ENCODE peak calls at places on chromosomes 5 and 9, in five cellular contexts. X is H1, D is SK-N-SH, M is GM12878, R is HepG2. H is an unnamed sample.

GRCh38 chr9:105046907-105047651 is 119.1 kb upstream of the ABCA1 start:
- DNase-seq in R (no peak), X (no peak), M (no peak), D (peak; percentile 60), H (no peak)

GRCh38 chr5:124951676-124952075 is 205.2 kb upstream of the ZNF608 start:
- DNase-seq in M (peak; percentile 53), X (no peak), D (no peak), R (no peak), H (no peak)

GRCh38 chr9:132485454-132485853 is 75.4 kb downstream of the CFAP77 start:
- DNase-seq in M (no peak), R (no peak), D (no peak), X (no peak), H (no peak)

GRCh38 chr9:83242066-83242465 is 179.1 kb upstream of the RASEF start:
- DNase-seq in M (no peak), D (no peak), R (no peak), X (no peak), H (no peak)

GRCh38 chr9:20269620-20270019 is 352.7 kb downstream of the MLLT3 start:
- DNase-seq in X (no peak), R (no peak), M (no peak), D (no peak), H (no peak)

GRCh38 chr9:4792054-4792571 is 631 bp upstream of the RCL1 start:
- DNase-seq in D (no peak), X (no peak), M (no peak), R (no peak), H (no peak)

GRCh38 chr9:5617749-5618148 is 11.2 kb upstream of the RIC1 start:
- DNase-seq in M (peak; percentile 92), R (no peak), X (no peak), D (no peak), H (no peak)

GRCh38 chr9:105157178-105157583 is 87.3 kb upstream of the SLC44A1 start:
- DNase-seq in D (peak; percentile 76), X (no peak), M (no peak), R (peak; percentile 24), H (no peak)

GRCh38 chr9:4859035-4859434 is 66.3 kb downstream of the RCL1 start:
- DNase-seq in R (no peak), X (no peak), M (no peak), D (no peak), H (no peak)

GRCh38 chr5:109102291-109102690 is 307.5 kb downstream of the PJA2 start:
- DNase-seq in R (no peak), M (no peak), D (no peak), X (no peak), H (no peak)

DNA sequence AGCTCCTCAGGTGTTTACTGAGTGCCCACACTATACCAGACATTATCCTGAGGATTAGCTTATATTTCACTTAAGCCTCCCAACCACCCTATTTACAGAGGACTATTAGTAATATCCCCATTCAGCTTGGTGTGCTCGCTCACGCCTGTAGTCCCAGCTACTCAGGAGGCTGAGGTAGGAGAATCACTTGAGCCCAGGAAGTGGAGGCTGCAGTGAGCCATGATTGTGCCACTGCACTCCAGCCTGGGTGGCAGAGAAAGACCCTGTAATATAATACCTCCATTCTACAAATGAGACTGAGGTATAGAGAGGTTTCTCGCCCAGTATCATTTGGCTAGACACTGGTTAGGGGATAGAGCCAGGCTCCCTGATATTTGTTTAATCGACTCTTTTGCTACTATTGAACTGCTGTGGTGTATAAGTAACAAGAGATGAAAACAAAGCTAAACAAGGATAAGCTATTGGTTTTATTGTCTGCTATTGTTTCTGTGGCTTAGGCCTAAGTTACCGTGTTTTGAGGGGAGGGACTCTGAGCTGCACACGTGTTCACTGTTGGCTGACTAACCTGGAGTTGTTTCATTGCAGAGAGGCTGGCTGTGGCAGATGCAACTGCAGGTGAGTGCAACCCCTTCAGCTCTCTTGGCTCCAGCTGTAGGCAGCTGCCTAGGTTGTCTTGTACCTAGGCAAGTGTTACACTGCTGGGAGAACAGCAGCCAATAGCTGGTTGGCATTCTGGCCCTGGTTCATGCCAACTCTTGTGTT is 17.8 kb upstream of the MATR3 start:
- DNase-seq in R (peak; percentile 30), M (no peak), X (no peak), D (no peak), H (no peak)
- TF ChIP-seq GABPA in R (no peak), M (no peak), X (no peak), D (no peak), H (no peak)

GRCh38 chr9:91948423-91949292 is 1.4 kb downstream of the ROR2 start:
- DNase-seq in R (no peak), X (peak; percentile 81), M (no peak), D (peak; percentile 79), H (peak; percentile 54)

GRCh38 chr9:91949293-91949945 is 609 bp downstream of the ROR2 start:
- DNase-seq in X (peak; percentile 71), M (no peak), D (peak; percentile 74), R (no peak), H (no peak)

GRCh38 chr9:91951944-91952520 is 2.0 kb upstream of the ROR2 start:
- DNase-seq in D (no peak), X (peak; percentile 23), R (no peak), M (no peak), H (peak; percentile 29)

GRCh38 chr9:91948061-91948422 is 2.0 kb downstream of the ROR2 start:
- DNase-seq in X (no peak), D (peak; percentile 44), M (no peak), R (no peak), H (no peak)

DNA sequence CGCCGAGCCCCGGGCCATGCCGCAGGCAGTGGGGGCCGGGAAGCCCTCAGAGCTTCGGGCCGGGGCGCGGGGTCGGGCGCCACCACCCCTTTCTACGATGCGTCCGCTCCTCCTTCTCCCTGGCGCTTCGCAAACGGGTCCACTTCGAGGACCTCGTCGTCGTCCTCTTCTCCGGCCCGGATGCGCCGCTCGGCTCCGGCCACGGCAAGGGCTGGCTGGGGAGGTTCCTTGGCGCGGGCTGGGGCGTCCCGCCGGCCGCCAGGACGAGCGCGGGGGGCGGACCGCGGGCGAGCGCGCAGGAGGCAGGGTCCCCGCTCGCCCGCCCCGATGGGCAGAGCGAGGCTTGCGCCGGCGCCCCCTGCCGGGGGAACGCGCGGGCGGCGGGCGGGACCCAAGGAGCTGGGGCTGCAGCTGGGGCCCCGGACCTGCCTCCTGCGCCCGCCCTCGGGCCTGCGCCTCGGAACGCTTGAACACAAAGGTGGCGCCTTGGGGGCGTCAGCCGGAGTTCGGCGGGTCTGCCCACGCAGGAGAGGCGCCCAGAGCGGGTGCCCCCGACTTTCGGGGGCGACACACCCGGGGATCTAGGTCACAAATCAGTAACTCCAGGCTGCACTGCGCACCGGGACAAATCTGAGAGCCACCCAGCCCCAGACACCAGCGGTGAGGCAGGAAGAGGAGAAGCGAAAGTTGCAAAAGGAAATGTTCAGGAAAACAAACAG is at the start of gene ROR2:
- DNase-seq in M (no peak), X (peak; percentile 94), D (peak; percentile 96), R (no peak), H (peak; percentile 45)
- TF ChIP-seq CTCF in M (peak; percentile 36), X (peak; percentile 84), D (peak; percentile 43), R (peak; percentile 57), H (no peak)

GRCh38 chr9:15693701-15694100 is 140.9 kb downstream of the CCDC171 start:
- DNase-seq in R (no peak), D (no peak), M (no peak), X (no peak), H (no peak)

GRCh38 chr9:15697459-15697858 is 144.6 kb downstream of the CCDC171 start:
- DNase-seq in D (no peak), R (no peak), M (no peak), X (no peak), H (no peak)

DNA sequence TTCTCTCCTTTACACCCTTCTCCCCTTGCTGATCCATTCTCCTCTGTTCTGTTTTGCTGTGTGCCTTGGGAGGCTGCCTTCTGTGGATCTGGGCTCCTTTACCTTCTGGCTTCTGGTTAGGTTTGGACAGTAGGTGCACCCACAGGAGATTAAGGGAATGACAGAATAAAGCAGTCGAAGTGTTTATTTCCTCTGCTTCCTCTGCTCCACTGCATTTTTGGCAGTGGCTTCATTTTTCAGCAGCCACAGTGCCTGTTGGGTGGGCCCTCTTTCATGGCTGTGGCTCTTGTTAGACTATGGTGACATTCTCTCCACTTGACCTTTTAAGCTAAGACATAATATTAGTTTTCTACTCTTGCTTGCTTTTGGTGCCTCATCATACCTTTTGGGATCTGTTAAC is 144.1 kb downstream of the CCDC171 start:
- DNase-seq in R (no peak), M (no peak), D (no peak), X (no peak), H (no peak)
- TF ChIP-seq GABPA in R (no peak), M (no peak), D (no peak), X (no peak), H (no peak)

DNA sequence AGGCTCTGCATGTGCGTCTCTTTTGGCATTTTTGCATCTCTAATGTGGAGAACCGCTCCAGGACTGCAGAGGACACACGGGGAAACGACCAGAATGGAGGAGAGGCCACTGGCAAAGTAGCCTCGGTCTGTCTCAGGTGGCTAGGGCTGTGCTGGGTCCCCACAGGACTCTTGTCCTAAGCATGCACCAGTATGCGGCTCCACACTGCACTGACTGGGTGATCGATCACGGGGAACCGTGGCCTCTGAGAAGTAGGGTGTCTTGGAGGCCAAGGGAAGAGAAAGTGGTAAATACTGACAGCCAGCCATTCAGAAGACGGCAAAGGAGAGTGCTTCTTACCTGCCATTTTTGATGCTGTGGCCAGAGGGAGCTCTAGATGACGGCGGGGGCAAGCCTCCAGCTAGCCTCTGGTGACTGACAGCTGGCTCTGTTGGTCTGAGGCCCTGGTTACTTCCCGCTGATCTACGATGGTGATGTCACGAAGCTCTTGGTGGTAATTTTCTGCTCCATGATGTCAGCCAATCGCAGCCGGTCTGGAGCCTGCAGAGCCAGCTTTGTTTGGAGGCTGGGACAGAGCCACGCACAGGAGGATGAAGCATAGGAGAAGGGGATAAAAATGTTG is 40.4 kb upstream of the GADD45G start:
- DNase-seq in M (no peak), X (peak; percentile 68), R (peak; percentile 50), D (peak; percentile 48), H (peak; percentile 71)
- TF ChIP-seq CTCF in M (peak; percentile 46), X (peak; percentile 54), R (peak; percentile 70), D (no peak), H (peak; percentile 43)

GRCh38 chr9:137455361-137455991 is 3.7 kb downstream of the NSMF start:
- DNase-seq in R (no peak), M (no peak), D (no peak), X (no peak), H (no peak)

GRCh38 chr9:137452761-137453642 is 6.1 kb downstream of the NSMF start:
- DNase-seq in R (no peak), X (no peak), D (no peak), M (no peak), H (no peak)

GRCh38 chr9:137453643-137454081 is 5.5 kb downstream of the NSMF start:
- DNase-seq in D (peak; percentile 93), X (peak; percentile 86), R (peak; percentile 41), M (no peak), H (peak; percentile 75)

GRCh38 chr9:137454506-137455360 is 4.4 kb downstream of the NSMF start:
- DNase-seq in R (peak; percentile 84), M (no peak), X (no peak), D (peak; percentile 75), H (no peak)

GRCh38 chr9:137454145-137454505 is 5.0 kb downstream of the NSMF start:
- DNase-seq in D (peak; percentile 79), X (peak; percentile 86), M (no peak), R (no peak), H (no peak)
- TF ChIP-seq GABPA in D (no peak), X (no peak), M (no peak), R (no peak), H (no peak)

H was measured in HL-60.